ENCODE peak calls at places on chromosomes 1 and 21, in four cellular contexts. One of them, this sample, is unnamed.

GRCh38 chr1:90721210-90722194 is 4.4 kb upstream of the BARHL2 start:
- DNase-seq in brain microvascular endothelial cell: peak; percentile 21
- DNase-seq in NCI-H460: peak; percentile 35
- DNase-seq in pancreas: no peak
- DNase-seq in this sample: peak; percentile 52

GRCh38 chr1:240169188-240169587 is 77.5 kb downstream of the FMN2 start:
- DNase-seq in NCI-H460: peak; percentile 27
- DNase-seq in brain microvascular endothelial cell: peak; percentile 22
- DNase-seq in pancreas: no peak
- DNase-seq in this sample: no peak

GRCh38 chr1:218048828-218049227 is 236.3 kb upstream of the RRP15 start:
- DNase-seq in pancreas: no peak
- DNase-seq in brain microvascular endothelial cell: no peak
- DNase-seq in NCI-H460: no peak
- DNase-seq in this sample: no peak

GRCh38 chr1:232788235-232788872 is 16.9 kb upstream of the MAP10 start:
- DNase-seq in NCI-H460: no peak
- DNase-seq in brain microvascular endothelial cell: no peak
- DNase-seq in pancreas: no peak
- DNase-seq in this sample: no peak

GRCh38 chr21:16084776-16085364 is 355.1 kb downstream of the USP25 start:
- DNase-seq in NCI-H460: peak; percentile 9
- DNase-seq in brain microvascular endothelial cell: peak; percentile 28
- DNase-seq in pancreas: no peak
- DNase-seq in this sample: no peak

GRCh38 chr1:223304931-223305330 is 59.0 kb downstream of the SUSD4 start:
- DNase-seq in pancreas: no peak
- DNase-seq in brain microvascular endothelial cell: no peak
- DNase-seq in NCI-H460: no peak
- DNase-seq in this sample: no peak

GRCh38 chr1:99177465-99177864 is 86.8 kb upstream of the PLPPR4 start:
- DNase-seq in pancreas: no peak
- DNase-seq in brain microvascular endothelial cell: no peak
- DNase-seq in NCI-H460: no peak
- DNase-seq in this sample: no peak

GRCh38 chr1:30758785-30759380 is 1.3 kb upstream of the LAPTM5 start:
- DNase-seq in NCI-H460: no peak
- DNase-seq in pancreas: no peak
- DNase-seq in brain microvascular endothelial cell: no peak
- DNase-seq in this sample: peak; percentile 42

GRCh38 chr1:101484896-101485412 is 248.1 kb downstream of the S1PR1 start:
- DNase-seq in brain microvascular endothelial cell: no peak
- DNase-seq in pancreas: no peak
- DNase-seq in NCI-H460: no peak
- DNase-seq in this sample: no peak

This sample was measured in HCT116.